ENCODE peak calls at places on chromosome 11, in five cellular contexts. E is brain microvascular endothelial cell; F is C1 segment of cervical spinal cord; M is glomerular endothelial cell; J is CD8-positive, alpha-beta T cell. H is an unnamed sample.

GRCh38 chr11:118251858-118252652 is at the start of gene MPZL3:
- DNase-seq in E (peak; percentile 47), F (peak; percentile 70), M (no peak), J (peak; percentile 85), H (peak; percentile 89)

GRCh38 chr11:130161441-130161840 is 1.9 kb downstream of the ST14 start:
- DNase-seq in E (no peak), F (no peak), M (no peak), J (no peak), H (no peak)

GRCh38 chr11:112004389-112004788 is 20.8 kb upstream of the DLAT start:
- DNase-seq in E (peak; percentile 4), F (no peak), M (no peak), J (no peak), H (no peak)

GRCh38 chr11:47705722-47706121 is 9.4 kb downstream of the AGBL2 start:
- DNase-seq in E (no peak), F (no peak), M (no peak), J (no peak), H (no peak)

GRCh38 chr11:78140392-78141077 is 1.1 kb upstream of the ALG8 start:
- DNase-seq in E (no peak), F (no peak), M (no peak), J (no peak), H (no peak)

GRCh38 chr11:125141686-125142535 is 22.6 kb upstream of the PKNOX2 start:
- DNase-seq in E (peak; percentile 27), F (peak; percentile 56), M (no peak), J (peak; percentile 62), H (peak; percentile 46)

GRCh38 chr11:117913736-117914397 is 15.3 kb downstream of the TMPRSS13 start:
- DNase-seq in E (no peak), F (no peak), M (no peak), J (no peak), H (no peak)

GRCh38 chr11:8947230-8947943 is 4.6 kb upstream of the ASCL3 start:
- DNase-seq in E (no peak), F (no peak), M (no peak), J (no peak), H (no peak)

GRCh38 chr11:46296520-46297448 is 19.3 kb downstream of the CREB3L1 start:
- DNase-seq in E (peak; percentile 98), F (no peak), M (no peak), J (no peak), H (no peak)

GRCh38 chr11:118310781-118311485 is 6.4 kb downstream of the CD3E start:
- DNase-seq in E (no peak), F (no peak), M (no peak), J (no peak), H (no peak)

H was measured in immature natural killer cell.